ENCODE peak calls at places on chromosomes 12 and 14, in seven cellular contexts. G is KG1, T is Caki2, R is cardiac muscle cell, F is SK-N-SH, P is endodermal cell, U is AML-193. S is an unnamed sample.

GRCh38 chr14:91388551-91388975 is 29.1 kb downstream of the CCDC88C start:
- DNase-seq in G (no peak), T (no peak), R (no peak), F (no peak), P (no peak), U (peak; percentile 21), S (no peak)

GRCh38 chr12:63967781-63968180 is 123.3 kb downstream of the SRGAP1 start:
- DNase-seq in G (no peak), T (no peak), R (no peak), F (no peak), P (no peak), U (no peak), S (no peak)

GRCh38 chr14:103698380-103699260 is 16.6 kb downstream of the XRCC3 start:
- DNase-seq in G (no peak), T (no peak), R (no peak), F (no peak), P (no peak), U (no peak), S (no peak)

GRCh38 chr12:51020448-51021182 is 5.6 kb downstream of the SLC11A2 start:
- DNase-seq in G (no peak), T (no peak), R (no peak), F (no peak), P (no peak), U (no peak), S (no peak)

GRCh38 chr12:68364893-68365725 is 32.9 kb upstream of the MDM1 start:
- DNase-seq in G (peak; percentile 94), T (peak; percentile 100), R (peak; percentile 99), F (no peak), P (peak; percentile 97), U (peak; percentile 100), S (peak; percentile 88)

GRCh38 chr12:54173066-54173726 is 15.6 kb downstream of the SMUG1 start:
- DNase-seq in G (no peak), T (no peak), R (peak; percentile 18), F (peak; percentile 85), P (peak; percentile 80), U (no peak), S (no peak)

GRCh38 chr12:12788675-12789368 is 3.4 kb downstream of the APOLD1 start:
- DNase-seq in G (peak; percentile 32), T (peak; percentile 63), R (peak; percentile 81), F (peak; percentile 66), P (peak; percentile 87), U (peak; percentile 83), S (peak; percentile 75)

GRCh38 chr12:1473418-1473817 is 121.0 kb downstream of the FBXL14 start:
- DNase-seq in G (peak; percentile 32), T (no peak), R (no peak), F (no peak), P (peak; percentile 38), U (peak; percentile 71), S (no peak)

GRCh38 chr12:51389302-51389999 is 1.8 kb downstream of the GALNT6 start:
- DNase-seq in G (no peak), T (no peak), R (no peak), F (no peak), P (peak; percentile 46), U (no peak), S (no peak)

S was measured in lower leg skin.